ENCODE peak calls at places on chromosomes 2 and 18, in eight cellular contexts. N, A, H, U, L, D, W and P are unnamed samples.

GRCh38 chr2:220962556-220962955 is 609.5 kb downstream of the EPHA4 start:
- DNase-seq in N (no peak), A (no peak), H (peak; percentile 61), U (no peak), L (no peak), D (no peak), W (no peak), P (no peak)

GRCh38 chr18:36315736-36316135 is 18.2 kb downstream of the FHOD3 start:
- DNase-seq in N (no peak), A (no peak), H (peak; percentile 63), U (peak; percentile 42), L (no peak), D (no peak), W (no peak), P (no peak)

GRCh38 chr2:108583903-108584520 is 49.7 kb downstream of the LIMS1 start:
- DNase-seq in N (peak; percentile 58), A (peak; percentile 59), H (peak; percentile 87), U (peak; percentile 70), L (peak; percentile 48), D (peak; percentile 65), W (peak; percentile 55), P (peak; percentile 57)

GRCh38 chr2:37189452-37190153 is 1.1 kb upstream of the SULT6B1 start:
- DNase-seq in N (no peak), A (no peak), H (peak; percentile 90), U (peak; percentile 85), L (no peak), D (no peak), W (no peak), P (no peak)

GRCh38 chr2:25324905-25325592 is 16.7 kb downstream of the DNMT3A start:
- DNase-seq in N (no peak), A (no peak), H (peak; percentile 73), U (no peak), L (peak; percentile 72), D (no peak), W (no peak), P (no peak)

GRCh38 chr2:119288576-119288975 is 64.9 kb downstream of the STEAP3 start:
- DNase-seq in N (no peak), A (no peak), H (no peak), U (no peak), L (no peak), D (no peak), W (no peak), P (no peak)

GRCh38 chr2:30239308-30240161 is 8.2 kb downstream of the LBH start:
- DNase-seq in N (no peak), A (no peak), H (peak; percentile 67), U (peak; percentile 47), L (peak; percentile 72), D (peak; percentile 82), W (peak; percentile 1), P (peak; percentile 6)

GRCh38 chr18:26812462-26812861 is 53.0 kb downstream of the AQP4 start:
- DNase-seq in N (no peak), A (no peak), H (no peak), U (no peak), L (no peak), D (no peak), W (no peak), P (no peak)

GRCh38 chr2:149894226-149894625 is 306.7 kb upstream of the MMADHC start:
- DNase-seq in N (no peak), A (no peak), H (no peak), U (peak; percentile 37), L (no peak), D (no peak), W (no peak), P (no peak)

GRCh38 chr18:13302611-13303267 is 84.2 kb downstream of the LDLRAD4 start:
- DNase-seq in N (no peak), A (no peak), H (no peak), U (no peak), L (no peak), D (no peak), W (no peak), P (no peak)

GRCh38 chr2:239512054-239512453 is 111.2 kb upstream of the HDAC4 start:
- DNase-seq in N (no peak), A (no peak), H (no peak), U (no peak), L (no peak), D (no peak), W (no peak), P (no peak)

GRCh38 chr2:9768388-9768787 is 74.9 kb upstream of the TAF1B start:
- DNase-seq in N (peak; percentile 86), A (peak; percentile 67), H (no peak), U (no peak), L (no peak), D (no peak), W (peak; percentile 83), P (peak; percentile 94)

GRCh38 chr18:582465-582864 is 2.3 kb downstream of the CETN1 start:
- DNase-seq in N (no peak), A (no peak), H (no peak), U (no peak), L (no peak), D (no peak), W (no peak), P (no peak)

GRCh38 chr18:7236899-7237298 is 6.0 kb downstream of the LRRC30 start:
- DNase-seq in N (no peak), A (no peak), H (no peak), U (no peak), L (no peak), D (no peak), W (no peak), P (no peak)

GRCh38 chr18:3115430-3116025 is 102.6 kb upstream of the LPIN2 start:
- DNase-seq in N (no peak), A (no peak), H (no peak), U (no peak), L (no peak), D (no peak), W (no peak), P (no peak)

GRCh38 chr2:214076527-214076926 is 334.3 kb upstream of the VWC2L start:
- DNase-seq in N (no peak), A (no peak), H (no peak), U (no peak), L (no peak), D (no peak), W (no peak), P (no peak)

GRCh38 chr2:139214806-139215205 is 434.6 kb upstream of the NXPH2 start:
- DNase-seq in N (no peak), A (no peak), H (no peak), U (no peak), L (no peak), D (no peak), W (no peak), P (no peak)

GRCh38 chr2:211875488-211875887 is 663.1 kb downstream of the ERBB4 start:
- DNase-seq in N (no peak), A (no peak), H (peak; percentile 37), U (peak; percentile 57), L (no peak), D (no peak), W (no peak), P (no peak)

GRCh38 chr2:232354069-232354468 is 24.5 kb upstream of the ALPP start:
- DNase-seq in N (no peak), A (no peak), H (no peak), U (no peak), L (no peak), D (peak; percentile 23), W (no peak), P (no peak)

GRCh38 chr2:157173740-157174184 is 83.7 kb upstream of the GALNT5 start:
- DNase-seq in N (no peak), A (no peak), H (peak; percentile 100), U (peak; percentile 100), L (no peak), D (no peak), W (no peak), P (no peak)

GRCh38 chr18:13653746-13654455 is 72.5 kb downstream of the FAM210A start:
- DNase-seq in N (no peak), A (no peak), H (no peak), U (no peak), L (no peak), D (no peak), W (no peak), P (no peak)

GRCh38 chr2:74424139-74424992 is 2.8 kb downstream of the WDR54 start:
- DNase-seq in N (no peak), A (no peak), H (no peak), U (no peak), L (no peak), D (no peak), W (no peak), P (no peak)

GRCh38 chr2:241541564-241542277 is 16.8 kb upstream of the BOK start:
- DNase-seq in N (no peak), A (no peak), H (no peak), U (no peak), L (no peak), D (no peak), W (no peak), P (no peak)

GRCh38 chr2:237431372-237431771 is 17.4 kb upstream of the COL6A3 start:
- DNase-seq in N (no peak), A (no peak), H (peak; percentile 93), U (peak; percentile 91), L (no peak), D (no peak), W (no peak), P (no peak)

GRCh38 chr2:14781148-14781547 is 148.6 kb downstream of the LRATD1 start:
- DNase-seq in N (peak; percentile 65), A (no peak), H (no peak), U (no peak), L (no peak), D (no peak), W (peak; percentile 57), P (no peak)

GRCh38 chr2:19801367-19802087 is 100.3 kb downstream of the TTC32 start:
- DNase-seq in N (no peak), A (no peak), H (peak; percentile 98), U (peak; percentile 97), L (no peak), D (no peak), W (no peak), P (peak; percentile 74)

GRCh38 chr2:15059870-15060617 is 427.5 kb downstream of the LRATD1 start:
- DNase-seq in N (no peak), A (peak; percentile 26), H (no peak), U (no peak), L (no peak), D (no peak), W (no peak), P (peak; percentile 77)

GRCh38 chr2:85635636-85636035 is 19.6 kb downstream of the USP39 start:
- DNase-seq in N (no peak), A (no peak), H (peak; percentile 50), U (peak; percentile 18), L (no peak), D (no peak), W (no peak), P (no peak)

GRCh38 chr18:50405582-50406271 is 30.9 kb downstream of the SKA1 start:
- DNase-seq in N (peak; percentile 22), A (peak; percentile 61), H (no peak), U (no peak), L (no peak), D (no peak), W (peak; percentile 40), P (no peak)

GRCh38 chr2:128714285-128714684 is 395.6 kb upstream of the HS6ST1 start:
- DNase-seq in N (no peak), A (no peak), H (no peak), U (no peak), L (no peak), D (no peak), W (no peak), P (no peak)

GRCh38 chr2:85538507-85539360 is at the start of gene MAT2A:
- DNase-seq in N (peak; percentile 89), A (peak; percentile 85), H (peak; percentile 90), U (peak; percentile 88), L (peak; percentile 89), D (peak; percentile 89), W (peak; percentile 86), P (peak; percentile 84)

GRCh38 chr2:191899442-191899841 is 52.6 kb upstream of the CAVIN2 start:
- DNase-seq in N (no peak), A (no peak), H (peak; percentile 91), U (peak; percentile 94), L (no peak), D (no peak), W (no peak), P (no peak)

GRCh38 chr2:156803243-156803642 is 367.1 kb downstream of the GPD2 start:
- DNase-seq in N (peak; percentile 58), A (peak; percentile 17), H (no peak), U (no peak), L (no peak), D (no peak), W (peak; percentile 39), P (peak; percentile 83)

GRCh38 chr2:64784168-64785061 is 130.7 kb upstream of the SERTAD2 start:
- DNase-seq in N (no peak), A (no peak), H (no peak), U (no peak), L (no peak), D (no peak), W (no peak), P (no peak)